ENCODE peak calls at places on chromosomes 3 and 15, in five cellular contexts. One of them, this sample, is unnamed.

GRCh38 chr15:80234883-80235282 is 17.1 kb downstream of the CTXND1 start:
- DNase-seq in tibial nerve: no peak
- DNase-seq in heart left ventricle: no peak
- DNase-seq in lower lobe of right lung: peak; percentile 57
- DNase-seq in SJSA1: peak; percentile 15
- DNase-seq in this sample: peak; percentile 38

GRCh38 chr3:38634133-38634532 is 15.4 kb downstream of the SCN5A start:
- DNase-seq in lower lobe of right lung: no peak
- DNase-seq in heart left ventricle: peak; percentile 33
- DNase-seq in tibial nerve: no peak
- DNase-seq in SJSA1: peak; percentile 50
- DNase-seq in this sample: peak; percentile 44

GRCh38 chr15:95690631-95691340 is 639.7 kb upstream of the NR2F2 start:
- DNase-seq in SJSA1: no peak
- DNase-seq in lower lobe of right lung: no peak
- DNase-seq in tibial nerve: no peak
- DNase-seq in heart left ventricle: no peak
- DNase-seq in this sample: no peak

GRCh38 chr3:107676469-107677309 is 153.9 kb downstream of the BBX start:
- DNase-seq in lower lobe of right lung: no peak
- DNase-seq in tibial nerve: no peak
- DNase-seq in heart left ventricle: no peak
- DNase-seq in SJSA1: no peak
- DNase-seq in this sample: no peak

GRCh38 chr3:48505146-48505545 is 1.2 kb upstream of the SHISA5 start:
- DNase-seq in SJSA1: no peak
- DNase-seq in tibial nerve: no peak
- DNase-seq in lower lobe of right lung: no peak
- DNase-seq in heart left ventricle: no peak
- DNase-seq in this sample: no peak

GRCh38 chr15:99445272-99445850 is 120.4 kb upstream of the MEF2A start:
- DNase-seq in tibial nerve: peak; percentile 5
- DNase-seq in lower lobe of right lung: no peak
- DNase-seq in heart left ventricle: no peak
- DNase-seq in SJSA1: no peak
- DNase-seq in this sample: no peak

GRCh38 chr3:123602325-123602724 is 17.5 kb upstream of the HACD2 start:
- DNase-seq in lower lobe of right lung: no peak
- DNase-seq in SJSA1: peak; percentile 34
- DNase-seq in tibial nerve: no peak
- DNase-seq in heart left ventricle: no peak
- DNase-seq in this sample: peak; percentile 78

GRCh38 chr3:9606108-9606507 is 43.2 kb upstream of the MTMR14 start:
- DNase-seq in heart left ventricle: no peak
- DNase-seq in SJSA1: no peak
- DNase-seq in tibial nerve: no peak
- DNase-seq in lower lobe of right lung: no peak
- DNase-seq in this sample: no peak

GRCh38 chr3:195443391-195443989 is 670 bp upstream of the ACAP2 start:
- DNase-seq in tibial nerve: no peak
- DNase-seq in SJSA1: no peak
- DNase-seq in lower lobe of right lung: no peak
- DNase-seq in heart left ventricle: no peak
- DNase-seq in this sample: no peak

GRCh38 chr3:193830791-193831191 is 237.8 kb downstream of the OPA1 start:
- DNase-seq in tibial nerve: no peak
- DNase-seq in heart left ventricle: no peak
- DNase-seq in SJSA1: no peak
- DNase-seq in lower lobe of right lung: no peak
- DNase-seq in this sample: no peak

GRCh38 chr15:65184305-65184943 is 718 bp downstream of the CLPX start:
- DNase-seq in lower lobe of right lung: peak; percentile 70
- DNase-seq in tibial nerve: peak; percentile 45
- DNase-seq in heart left ventricle: peak; percentile 77
- DNase-seq in SJSA1: peak; percentile 72
- DNase-seq in this sample: peak; percentile 65

GRCh38 chr15:75809986-75810750 is 33.1 kb upstream of the UBE2Q2 start:
- DNase-seq in lower lobe of right lung: no peak
- DNase-seq in SJSA1: no peak
- DNase-seq in tibial nerve: no peak
- DNase-seq in heart left ventricle: no peak
- DNase-seq in this sample: peak; percentile 25

GRCh38 chr3:55002416-55002930 is 74.6 kb upstream of the LRTM1 start:
- DNase-seq in lower lobe of right lung: no peak
- DNase-seq in SJSA1: no peak
- DNase-seq in tibial nerve: no peak
- DNase-seq in heart left ventricle: no peak
- DNase-seq in this sample: no peak

GRCh38 chr15:66285462-66286280 is 7.7 kb upstream of the DIS3L start:
- DNase-seq in lower lobe of right lung: no peak
- DNase-seq in SJSA1: no peak
- DNase-seq in tibial nerve: no peak
- DNase-seq in heart left ventricle: no peak
- DNase-seq in this sample: no peak

GRCh38 chr3:53554559-53555511 is 60.4 kb downstream of the CACNA1D start:
- DNase-seq in SJSA1: no peak
- DNase-seq in lower lobe of right lung: no peak
- DNase-seq in tibial nerve: no peak
- DNase-seq in heart left ventricle: no peak
- DNase-seq in this sample: no peak

GRCh38 chr15:91348812-91349500 is 248.9 kb downstream of the SV2B start:
- DNase-seq in SJSA1: no peak
- DNase-seq in heart left ventricle: no peak
- DNase-seq in lower lobe of right lung: no peak
- DNase-seq in tibial nerve: no peak
- DNase-seq in this sample: peak; percentile 25

GRCh38 chr15:32641517-32642059 is at the start of gene SCG5:
- DNase-seq in heart left ventricle: no peak
- DNase-seq in SJSA1: no peak
- DNase-seq in tibial nerve: no peak
- DNase-seq in lower lobe of right lung: no peak
- DNase-seq in this sample: no peak

GRCh38 chr15:51298656-51299055 is 39.7 kb downstream of the CYP19A1 start:
- DNase-seq in heart left ventricle: no peak
- DNase-seq in SJSA1: no peak
- DNase-seq in tibial nerve: no peak
- DNase-seq in lower lobe of right lung: no peak
- DNase-seq in this sample: no peak

GRCh38 chr15:38652998-38653397 is 88.4 kb upstream of the RASGRP1 start:
- DNase-seq in SJSA1: no peak
- DNase-seq in tibial nerve: no peak
- DNase-seq in heart left ventricle: no peak
- DNase-seq in lower lobe of right lung: no peak
- DNase-seq in this sample: no peak
- H3K4me3 ChIP-seq in SJSA1: no peak overlapping the region
- H3K4me3 ChIP-seq in tibial nerve: no peak overlapping the region
- H3K4me3 ChIP-seq in heart left ventricle: no peak overlapping the region
- H3K4me3 ChIP-seq in lower lobe of right lung: no peak overlapping the region
- H3K4me3 ChIP-seq in this sample: no peak overlapping the region

DNA sequence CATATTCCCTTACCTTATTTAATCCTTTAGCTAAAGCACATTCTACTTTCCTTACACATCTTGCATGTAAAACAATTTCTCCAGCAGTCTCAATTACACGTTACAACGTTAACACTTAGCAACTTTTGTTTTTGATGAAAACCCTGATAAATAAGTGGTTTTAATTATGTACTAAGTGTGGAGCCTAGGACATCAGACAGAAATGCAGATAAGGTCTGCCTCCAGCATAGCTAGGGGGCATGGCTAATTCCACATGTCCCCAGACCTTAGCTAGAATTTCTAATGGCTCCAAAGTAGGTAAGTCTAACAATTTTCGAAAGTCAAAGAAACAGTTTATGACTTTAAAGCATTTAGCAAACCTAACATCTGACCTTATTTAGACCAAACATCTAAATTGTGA is 77.4 kb upstream of the TERB2 start:
- DNase-seq in lower lobe of right lung: no peak
- DNase-seq in SJSA1: no peak
- DNase-seq in tibial nerve: no peak
- DNase-seq in heart left ventricle: no peak
- DNase-seq in this sample: no peak
- H3K9me3 ChIP-seq in lower lobe of right lung: peaks cover 30% of the 10 kb centered on the region
- H3K9me3 ChIP-seq in SJSA1: no peaks in the 10 kb centered on the region
- H3K9me3 ChIP-seq in tibial nerve: no peaks in the 10 kb centered on the region
- H3K9me3 ChIP-seq in heart left ventricle: peaks cover 42% of the 10 kb centered on the region
- H3K9me3 ChIP-seq in this sample: peaks cover 7% of the 10 kb centered on the region

GRCh38 chr3:128806588-128806987 is 72.8 kb upstream of the ACAD9 start:
- DNase-seq in lower lobe of right lung: no peak
- DNase-seq in SJSA1: no peak
- DNase-seq in tibial nerve: no peak
- DNase-seq in heart left ventricle: no peak
- DNase-seq in this sample: no peak

GRCh38 chr3:128807186-128807830 is 72.1 kb upstream of the ACAD9 start:
- DNase-seq in SJSA1: no peak
- DNase-seq in lower lobe of right lung: no peak
- DNase-seq in heart left ventricle: no peak
- DNase-seq in tibial nerve: no peak
- DNase-seq in this sample: no peak

GRCh38 chr3:128805771-128806170 is 73.6 kb upstream of the ACAD9 start:
- DNase-seq in SJSA1: no peak
- DNase-seq in tibial nerve: no peak
- DNase-seq in lower lobe of right lung: no peak
- DNase-seq in heart left ventricle: no peak
- DNase-seq in this sample: no peak

GRCh38 chr3:128804817-128805166 is 74.6 kb upstream of the ACAD9 start:
- DNase-seq in tibial nerve: no peak
- DNase-seq in lower lobe of right lung: no peak
- DNase-seq in SJSA1: no peak
- DNase-seq in heart left ventricle: no peak
- DNase-seq in this sample: no peak

GRCh38 chr3:128808672-128809071 is 70.7 kb upstream of the ACAD9 start:
- DNase-seq in tibial nerve: no peak
- DNase-seq in lower lobe of right lung: no peak
- DNase-seq in SJSA1: no peak
- DNase-seq in heart left ventricle: no peak
- DNase-seq in this sample: no peak
- H3K36me3 ChIP-seq in tibial nerve: no peaks in the 10 kb centered on the region
- H3K36me3 ChIP-seq in lower lobe of right lung: peaks cover 90% of the 10 kb centered on the region
- H3K36me3 ChIP-seq in SJSA1: peaks cover 79% of the 10 kb centered on the region
- H3K36me3 ChIP-seq in heart left ventricle: peaks cover 15% of the 10 kb centered on the region
- H3K36me3 ChIP-seq in this sample: peaks cover 79% of the 10 kb centered on the region

DNA sequence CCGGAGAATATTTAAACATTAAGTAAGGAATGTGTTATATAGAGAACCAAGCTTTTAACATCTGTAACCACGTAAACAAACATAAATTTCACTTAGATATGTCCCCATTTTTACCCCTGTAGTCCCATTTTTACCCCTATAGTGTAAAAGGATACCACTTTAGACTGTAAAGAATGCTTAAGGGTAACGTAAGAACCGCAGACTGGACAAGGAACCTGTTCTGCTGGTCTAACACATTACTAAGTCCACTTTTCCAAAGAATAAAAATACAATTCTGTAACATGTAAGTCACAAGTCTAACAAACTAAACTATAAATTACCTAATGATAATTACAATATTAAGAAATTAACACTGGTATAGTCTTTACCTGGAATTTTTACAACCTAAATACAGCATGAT is 2.9 kb downstream of the SLC12A6 start:
- DNase-seq in heart left ventricle: no peak
- DNase-seq in lower lobe of right lung: no peak
- DNase-seq in tibial nerve: no peak
- DNase-seq in SJSA1: no peak
- DNase-seq in this sample: no peak
- H3K4me3 ChIP-seq in heart left ventricle: peak overlapping the region; percentile 86
- H3K4me3 ChIP-seq in lower lobe of right lung: peak overlapping the region; percentile 67
- H3K4me3 ChIP-seq in tibial nerve: no peak overlapping the region
- H3K4me3 ChIP-seq in SJSA1: no peak overlapping the region
- H3K4me3 ChIP-seq in this sample: no peak overlapping the region

GRCh38 chr3:5826467-5826866 is 639.0 kb downstream of the EDEM1 start:
- DNase-seq in lower lobe of right lung: no peak
- DNase-seq in SJSA1: no peak
- DNase-seq in heart left ventricle: no peak
- DNase-seq in tibial nerve: no peak
- DNase-seq in this sample: no peak
- H3K9me3 ChIP-seq in lower lobe of right lung: no peaks in the 10 kb centered on the region
- H3K9me3 ChIP-seq in SJSA1: no peaks in the 10 kb centered on the region
- H3K9me3 ChIP-seq in heart left ventricle: peaks cover 36% of the 10 kb centered on the region
- H3K9me3 ChIP-seq in tibial nerve: no peaks in the 10 kb centered on the region
- H3K9me3 ChIP-seq in this sample: no peaks in the 10 kb centered on the region

DNA sequence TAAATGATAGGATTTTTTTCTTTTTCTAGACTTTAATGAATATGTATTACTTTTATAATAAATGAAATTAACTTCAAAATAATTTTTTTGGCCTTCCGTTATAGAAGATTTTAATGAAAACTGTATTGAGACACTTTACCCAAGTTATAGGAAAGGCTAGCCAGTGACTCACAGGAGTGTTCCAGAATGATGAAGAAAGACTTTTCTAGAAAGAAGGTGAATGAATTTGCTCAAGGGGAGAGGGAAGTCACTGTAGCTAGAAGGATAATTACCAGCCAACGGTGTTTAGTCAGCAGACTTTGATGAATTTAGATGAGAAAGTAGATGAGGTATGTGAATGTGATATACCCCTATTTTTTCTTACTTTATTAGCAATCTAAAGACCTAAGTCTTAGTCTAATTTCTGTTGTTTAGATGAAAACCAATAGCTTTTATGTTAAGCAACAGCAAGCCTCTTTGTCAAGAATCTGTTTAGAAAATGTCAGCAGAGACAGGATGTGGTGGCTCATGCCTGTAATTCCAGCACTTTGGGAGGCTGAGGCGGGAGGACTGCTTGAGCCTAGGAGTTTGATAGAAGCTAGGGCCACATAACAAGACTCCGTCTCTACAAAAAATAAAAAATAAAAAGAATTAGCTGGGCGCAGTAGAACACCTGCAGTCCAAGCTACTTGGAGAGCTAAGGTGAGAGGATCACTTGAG is 3.2 kb downstream of the ALAS1 start:
- DNase-seq in lower lobe of right lung: no peak
- DNase-seq in heart left ventricle: no peak
- DNase-seq in SJSA1: no peak
- DNase-seq in tibial nerve: no peak
- DNase-seq in this sample: no peak
- H3K36me3 ChIP-seq in lower lobe of right lung: peaks cover 66% of the 10 kb centered on the region
- H3K36me3 ChIP-seq in heart left ventricle: peaks cover 39% of the 10 kb centered on the region
- H3K36me3 ChIP-seq in SJSA1: peaks cover 80% of the 10 kb centered on the region
- H3K36me3 ChIP-seq in tibial nerve: no peaks in the 10 kb centered on the region
- H3K36me3 ChIP-seq in this sample: peaks cover 44% of the 10 kb centered on the region

DNA sequence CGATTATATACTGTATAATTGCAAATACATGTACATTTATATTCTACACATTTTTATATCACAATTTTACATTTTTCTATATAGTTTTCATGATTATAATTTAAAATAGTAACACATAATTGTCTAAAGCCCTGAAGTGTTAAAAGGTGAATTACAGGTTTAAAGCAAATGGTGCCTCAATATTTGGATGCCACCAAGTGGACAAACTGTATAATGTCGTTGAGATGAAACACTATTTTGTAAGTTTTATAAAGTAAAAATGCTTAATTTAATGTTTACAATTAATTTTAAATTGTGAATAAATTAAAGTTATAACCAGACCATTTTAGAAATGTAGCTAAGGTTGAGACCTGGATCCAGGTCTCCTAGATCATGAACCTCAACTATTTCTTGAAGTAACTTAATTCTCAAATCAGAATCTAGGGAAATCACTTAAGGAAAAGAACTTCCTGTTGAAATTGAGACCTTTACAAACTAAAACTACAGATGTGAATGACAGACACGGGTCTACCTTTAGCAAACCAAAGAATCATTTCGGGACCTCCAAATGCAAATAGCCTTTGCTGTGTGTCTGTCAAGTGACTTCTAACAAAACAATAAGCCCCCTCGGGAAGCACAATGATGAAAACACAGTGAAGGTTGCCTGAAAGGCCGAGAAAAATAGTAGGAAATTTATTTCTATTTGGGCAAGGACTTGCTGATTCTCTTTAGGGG is 37.8 kb downstream of the EHHADH start:
- DNase-seq in lower lobe of right lung: no peak
- DNase-seq in heart left ventricle: no peak
- DNase-seq in SJSA1: peak; percentile 6
- DNase-seq in tibial nerve: no peak
- DNase-seq in this sample: no peak
- H3K4me3 ChIP-seq in lower lobe of right lung: peak overlapping the region; percentile 46
- H3K4me3 ChIP-seq in heart left ventricle: peak overlapping the region; percentile 51
- H3K4me3 ChIP-seq in SJSA1: peak overlapping the region; percentile 18
- H3K4me3 ChIP-seq in tibial nerve: peak overlapping the region; percentile 9
- H3K4me3 ChIP-seq in this sample: peak overlapping the region; percentile 6

This sample was measured in MG63.